ENCODE peak calls at places on chromosomes 2 and 18, in five cellular contexts. N is amygdala, U is heart right ventricle, G is activated gamma-delta T cell treated with Interleukin-2 at 50 U/mL for 16 hours, D is COR-L47. A is an unnamed sample.

GRCh38 chr18:55322176-55322735 is 265.7 kb downstream of the TCF4 start:
- DNase-seq in N (peak), U (peak), G (no peak), D (peak), A (peak)

GRCh38 chr18:22420649-22421048 is 2.9 kb upstream of the CTAGE1 start:
- DNase-seq in N (no peak), U (no peak), G (no peak), D (no peak), A (no peak)

GRCh38 chr2:396903-397302 is 109.0 kb upstream of the ALKAL2 start:
- DNase-seq in N (no peak), U (no peak), G (no peak), D (no peak), A (no peak)

GRCh38 chr2:232331071-232331470 is 47.5 kb upstream of the ALPP start:
- DNase-seq in N (no peak), U (peak), G (no peak), D (no peak), A (no peak)

GRCh38 chr18:53997064-53997463 is 227.4 kb downstream of the MBD2 start:
- DNase-seq in N (no peak), U (no peak), G (no peak), D (no peak), A (no peak)

GRCh38 chr2:70947556-70948184 is 12.0 kb downstream of the ATP6V1B1 start:
- DNase-seq in N (no peak), U (no peak), G (no peak), D (no peak), A (no peak)

GRCh38 chr2:231050018-231050901 is 6.4 kb upstream of the PSMD1 start:
- DNase-seq in N (peak), U (no peak), G (no peak), D (no peak), A (peak)

GRCh38 chr2:11417946-11418585 is 47.9 kb downstream of the E2F6 start:
- DNase-seq in N (no peak), U (no peak), G (no peak), D (peak), A (no peak)

GRCh38 chr2:241763551-241764271 is 12.9 kb upstream of the GAL3ST2 start:
- DNase-seq in N (no peak), U (no peak), G (no peak), D (no peak), A (peak)

GRCh38 chr2:100411841-100412292 is 5.6 kb downstream of the CHST10 start:
- DNase-seq in N (no peak), U (no peak), G (no peak), D (no peak), A (no peak)

GRCh38 chr2:237257471-237257951 is 156.5 kb downstream of the COL6A3 start:
- DNase-seq in N (no peak), U (no peak), G (no peak), D (no peak), A (no peak)